ENCODE peak calls at places on chromosomes 4 and X, in six cellular contexts. H is mesenchymal stem cell, N is neuronal stem cell, W is IMR-90, P is mesendoderm, S is H1. K is an unnamed sample.

GRCh38 chrX:47863187-47863586 is 26.5 kb downstream of the ZNF81 start:
- DNase-seq in H (no peak), N (no peak), W (no peak), P (no peak), S (no peak), K (no peak)

GRCh38 chr4:181007751-181008150 is 1235.5 kb upstream of the TENM3 start:
- DNase-seq in H (no peak), N (no peak), W (no peak), P (no peak), S (no peak), K (no peak)

GRCh38 chr4:159764343-159764952 is 661.6 kb downstream of the RAPGEF2 start:
- DNase-seq in H (peak; percentile 63), N (peak; percentile 69), W (no peak), P (peak; percentile 83), S (peak; percentile 48), K (no peak)

GRCh38 chr4:80268081-80268823 is 1.8 kb downstream of the FGF5 start:
- DNase-seq in H (peak; percentile 43), N (no peak), W (peak; percentile 53), P (peak; percentile 45), S (peak; percentile 55), K (peak; percentile 58)

GRCh38 chr4:154506253-154506652 is 14.7 kb upstream of the DCHS2 start:
- DNase-seq in H (peak; percentile 43), N (peak; percentile 27), W (peak; percentile 13), P (peak; percentile 60), S (no peak), K (no peak)

GRCh38 chr4:18020145-18020670 is 1.3 kb downstream of the LCORL start:
- DNase-seq in H (no peak), N (no peak), W (peak; percentile 12), P (peak; percentile 16), S (no peak), K (peak; percentile 29)

GRCh38 chr4:106287353-106287969 is 28.5 kb downstream of the TBCK start:
- DNase-seq in H (peak; percentile 94), N (no peak), W (peak; percentile 95), P (peak; percentile 55), S (no peak), K (no peak)

GRCh38 chrX:118526149-118526548 is 30.5 kb downstream of the DOCK11 start:
- DNase-seq in H (peak; percentile 30), N (no peak), W (no peak), P (no peak), S (no peak), K (no peak)

GRCh38 chr4:1873776-1874175 is 2.6 kb downstream of the NSD2 start:
- DNase-seq in H (no peak), N (no peak), W (no peak), P (no peak), S (no peak), K (no peak)

GRCh38 chrX:152220612-152221011 is 82.2 kb upstream of the MAGEA10 start:
- DNase-seq in H (no peak), N (no peak), W (no peak), P (no peak), S (no peak), K (no peak)

GRCh38 chrX:23788946-23789345 is 6.0 kb downstream of the SAT1 start:
- DNase-seq in H (no peak), N (no peak), W (no peak), P (no peak), S (no peak), K (no peak)

GRCh38 chr4:85369703-85370380 is 105.1 kb upstream of the ARHGAP24 start:
- DNase-seq in H (no peak), N (no peak), W (no peak), P (peak; percentile 34), S (no peak), K (no peak)

GRCh38 chr4:143270266-143270838 is 66.3 kb upstream of the GAB1 start:
- DNase-seq in H (no peak), N (no peak), W (no peak), P (no peak), S (no peak), K (no peak)

GRCh38 chr4:140257461-140258305 is 103.7 kb upstream of the MAML3 start:
- DNase-seq in H (peak; percentile 62), N (no peak), W (peak; percentile 72), P (no peak), S (no peak), K (no peak)

GRCh38 chrX:46665232-46666162 is 91.9 kb downstream of the CHST7 start:
- DNase-seq in H (no peak), N (no peak), W (peak; percentile 17), P (no peak), S (no peak), K (no peak)

GRCh38 chr4:7980036-7980435 is 40.4 kb upstream of the AFAP1 start:
- DNase-seq in H (no peak), N (no peak), W (peak; percentile 71), P (no peak), S (no peak), K (no peak)

GRCh38 chrX:100479329-100479728 is 69.3 kb upstream of the PCDH19 start:
- DNase-seq in H (no peak), N (no peak), W (no peak), P (no peak), S (no peak), K (no peak)

GRCh38 chr4:41176357-41176756 is 38.0 kb downstream of the APBB2 start:
- DNase-seq in H (peak; percentile 23), N (no peak), W (peak; percentile 81), P (no peak), S (no peak), K (no peak)
- H2BK5ac ChIP-seq in H (no peak overlapping the region), N (no peak overlapping the region), W (peak overlapping the region; percentile 99), P (no peak overlapping the region), S (no peak overlapping the region), K (no peak overlapping the region)

GRCh38 chrX:153821066-153821465 is 9.3 kb downstream of the PDZD4 start:
- DNase-seq in H (no peak), N (no peak), W (no peak), P (no peak), S (no peak), K (no peak)

GRCh38 chrX:153818571-153819397 is 11.6 kb downstream of the PDZD4 start:
- DNase-seq in H (peak; percentile 30), N (peak; percentile 54), W (no peak), P (peak; percentile 66), S (peak; percentile 75), K (no peak)

GRCh38 chrX:153817291-153817690 is 13.1 kb downstream of the PDZD4 start:
- DNase-seq in H (no peak), N (no peak), W (no peak), P (no peak), S (no peak), K (no peak)

GRCh38 chrX:153820601-153821000 is 9.7 kb downstream of the PDZD4 start:
- DNase-seq in H (no peak), N (no peak), W (no peak), P (no peak), S (no peak), K (no peak)

DNA sequence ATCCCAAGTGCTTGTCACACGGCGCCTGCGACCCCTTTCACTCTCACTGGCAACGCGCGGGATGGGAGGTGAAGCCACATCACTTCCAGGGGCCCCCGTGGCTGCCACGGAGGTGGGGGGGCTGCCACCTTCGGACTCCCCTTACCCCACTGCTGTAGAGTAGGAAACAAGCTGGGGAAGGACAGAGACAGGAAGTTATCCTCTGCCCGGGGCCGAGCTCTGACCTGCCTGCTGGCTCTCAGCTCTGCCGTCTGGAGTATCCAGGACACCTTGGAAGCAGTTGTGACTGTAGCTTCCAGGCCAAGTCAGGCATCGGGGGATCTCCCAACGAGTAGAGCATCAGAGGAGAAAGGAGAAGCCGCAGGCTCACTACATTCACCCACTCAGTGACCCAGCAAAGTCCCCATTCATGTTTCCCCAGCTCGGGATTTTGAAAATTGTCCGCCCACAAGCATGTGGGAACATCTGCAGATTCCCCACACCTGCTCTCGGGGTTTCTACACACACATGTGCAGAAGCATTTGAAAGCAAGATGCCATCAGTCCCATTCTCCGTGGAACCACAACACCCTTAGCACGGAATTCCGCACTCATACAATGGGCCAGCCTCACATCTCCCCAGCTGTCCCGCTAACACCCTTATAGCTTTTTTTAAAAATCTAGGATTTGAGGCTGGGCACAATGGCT is 10.8 kb downstream of the PDZD4 start:
- DNase-seq in H (no peak), N (no peak), W (no peak), P (peak; percentile 54), S (no peak), K (no peak)
- H3K4ac ChIP-seq in H (no peak overlapping the region), N (no peak overlapping the region), W (no peak overlapping the region), P (peak overlapping the region; percentile 57), S (no peak overlapping the region), K (no peak overlapping the region)

GRCh38 chrX:9789555-9789954 is 3.3 kb downstream of the SHROOM2 start:
- DNase-seq in H (peak; percentile 6), N (no peak), W (no peak), P (peak; percentile 92), S (no peak), K (no peak)
- H2BK5ac ChIP-seq in H (peak overlapping the region; percentile 73), N (no peak overlapping the region), W (no peak overlapping the region), P (no peak overlapping the region), S (peak overlapping the region; percentile 75), K (no peak overlapping the region)

GRCh38 chrX:119687661-119688413 is 5.1 kb downstream of the SEPTIN6 start:
- DNase-seq in H (no peak), N (no peak), W (no peak), P (no peak), S (no peak), K (no peak)
- H3K4ac ChIP-seq in H (no peak overlapping the region), N (no peak overlapping the region), W (no peak overlapping the region), P (no peak overlapping the region), S (no peak overlapping the region), K (no peak overlapping the region)